ENCODE peak calls at places on chromosomes 4 and X, in six cellular contexts. One of them, this sample, is unnamed.

GRCh38 chr4:37434469-37434868 is 189.9 kb downstream of the NWD2 start:
- DNase-seq in fibroblast of lung: peak; percentile 8
- DNase-seq in mammary epithelial cell: no peak
- DNase-seq in PC-3: peak; percentile 53
- DNase-seq in HCT116: peak; percentile 16
- DNase-seq in astrocyte: no peak
- DNase-seq in this sample: no peak

GRCh38 chr4:51867689-51868448 is 24.9 kb downstream of the DCUN1D4 start:
- DNase-seq in fibroblast of lung: no peak
- DNase-seq in mammary epithelial cell: no peak
- DNase-seq in PC-3: no peak
- DNase-seq in HCT116: no peak
- DNase-seq in astrocyte: no peak
- DNase-seq in this sample: no peak

GRCh38 chr4:152850377-152850776 is 70.6 kb downstream of the ARFIP1 start:
- DNase-seq in fibroblast of lung: peak; percentile 23
- DNase-seq in mammary epithelial cell: peak; percentile 83
- DNase-seq in PC-3: peak; percentile 41
- DNase-seq in HCT116: no peak
- DNase-seq in astrocyte: peak; percentile 49
- DNase-seq in this sample: peak; percentile 41

GRCh38 chrX:22135171-22135711 is 103.1 kb downstream of the PHEX start:
- DNase-seq in fibroblast of lung: peak; percentile 89
- DNase-seq in mammary epithelial cell: peak; percentile 73
- DNase-seq in PC-3: peak; percentile 55
- DNase-seq in HCT116: no peak
- DNase-seq in astrocyte: peak; percentile 42
- DNase-seq in this sample: no peak

GRCh38 chrX:134374294-134374693 is 85.7 kb upstream of the HPRT1 start:
- DNase-seq in fibroblast of lung: no peak
- DNase-seq in mammary epithelial cell: peak; percentile 11
- DNase-seq in PC-3: peak; percentile 36
- DNase-seq in HCT116: no peak
- DNase-seq in astrocyte: peak; percentile 10
- DNase-seq in this sample: no peak

GRCh38 chr4:184064877-184065276 is 152.8 kb downstream of the ENPP6 start:
- DNase-seq in fibroblast of lung: no peak
- DNase-seq in mammary epithelial cell: no peak
- DNase-seq in PC-3: no peak
- DNase-seq in HCT116: no peak
- DNase-seq in astrocyte: no peak
- DNase-seq in this sample: no peak

GRCh38 chr4:41120297-41121217 is 93.8 kb downstream of the APBB2 start:
- DNase-seq in fibroblast of lung: peak; percentile 95
- DNase-seq in mammary epithelial cell: peak; percentile 45
- DNase-seq in PC-3: no peak
- DNase-seq in HCT116: no peak
- DNase-seq in astrocyte: peak; percentile 48
- DNase-seq in this sample: no peak

GRCh38 chr4:102114118-102114630 is 231.1 kb downstream of the SLC39A8 start:
- DNase-seq in fibroblast of lung: no peak
- DNase-seq in mammary epithelial cell: no peak
- DNase-seq in PC-3: no peak
- DNase-seq in HCT116: no peak
- DNase-seq in astrocyte: peak; percentile 3
- DNase-seq in this sample: no peak

GRCh38 chr4:145333786-145334185 is 147.9 kb upstream of the SMAD1 start:
- DNase-seq in fibroblast of lung: no peak
- DNase-seq in mammary epithelial cell: no peak
- DNase-seq in PC-3: no peak
- DNase-seq in HCT116: no peak
- DNase-seq in astrocyte: no peak
- DNase-seq in this sample: no peak

GRCh38 chrX:124346064-124346876 is at the start of gene SH2D1A:
- DNase-seq in fibroblast of lung: no peak
- DNase-seq in mammary epithelial cell: no peak
- DNase-seq in PC-3: no peak
- DNase-seq in HCT116: no peak
- DNase-seq in astrocyte: no peak
- DNase-seq in this sample: peak; percentile 61

GRCh38 chr4:105758958-105759357 is 50.4 kb downstream of the GSTCD start:
- DNase-seq in fibroblast of lung: no peak
- DNase-seq in mammary epithelial cell: no peak
- DNase-seq in PC-3: no peak
- DNase-seq in HCT116: no peak
- DNase-seq in astrocyte: no peak
- DNase-seq in this sample: no peak

GRCh38 chrX:50988649-50989048 is 78.1 kb downstream of the BMP15 start:
- DNase-seq in fibroblast of lung: peak; percentile 21
- DNase-seq in mammary epithelial cell: peak; percentile 28
- DNase-seq in PC-3: peak; percentile 34
- DNase-seq in HCT116: no peak
- DNase-seq in astrocyte: peak; percentile 12
- DNase-seq in this sample: peak; percentile 15

GRCh38 chrX:138858438-138858837 is 146.9 kb upstream of the FGF13 start:
- DNase-seq in fibroblast of lung: peak; percentile 71
- DNase-seq in mammary epithelial cell: peak; percentile 83
- DNase-seq in PC-3: peak; percentile 76
- DNase-seq in HCT116: no peak
- DNase-seq in astrocyte: peak; percentile 91
- DNase-seq in this sample: no peak

GRCh38 chr4:159267023-159267939 is 164.4 kb downstream of the RAPGEF2 start:
- DNase-seq in fibroblast of lung: peak; percentile 49
- DNase-seq in mammary epithelial cell: no peak
- DNase-seq in PC-3: no peak
- DNase-seq in HCT116: no peak
- DNase-seq in astrocyte: peak; percentile 35
- DNase-seq in this sample: no peak

GRCh38 chr4:139011220-139011950 is 4.2 kb upstream of the NOCT start:
- DNase-seq in fibroblast of lung: no peak
- DNase-seq in mammary epithelial cell: no peak
- DNase-seq in PC-3: no peak
- DNase-seq in HCT116: no peak
- DNase-seq in astrocyte: no peak
- DNase-seq in this sample: no peak

GRCh38 chr4:139988863-139989765 is 164.9 kb downstream of the MAML3 start:
- DNase-seq in fibroblast of lung: peak; percentile 91
- DNase-seq in mammary epithelial cell: peak; percentile 97
- DNase-seq in PC-3: peak; percentile 94
- DNase-seq in HCT116: peak; percentile 82
- DNase-seq in astrocyte: peak; percentile 98
- DNase-seq in this sample: no peak

GRCh38 chrX:147899715-147900114 is 12.0 kb upstream of the FMR1 start:
- DNase-seq in fibroblast of lung: no peak
- DNase-seq in mammary epithelial cell: no peak
- DNase-seq in PC-3: no peak
- DNase-seq in HCT116: no peak
- DNase-seq in astrocyte: no peak
- DNase-seq in this sample: no peak
- H3K79me2 ChIP-seq in fibroblast of lung: no peaks in the 10 kb centered on the region
- H3K79me2 ChIP-seq in mammary epithelial cell: no peaks in the 10 kb centered on the region
- H3K79me2 ChIP-seq in PC-3: no peaks in the 10 kb centered on the region
- H3K79me2 ChIP-seq in HCT116: no peaks in the 10 kb centered on the region
- H3K79me2 ChIP-seq in astrocyte: no peaks in the 10 kb centered on the region
- H3K79me2 ChIP-seq in this sample: no peaks in the 10 kb centered on the region

DNA sequence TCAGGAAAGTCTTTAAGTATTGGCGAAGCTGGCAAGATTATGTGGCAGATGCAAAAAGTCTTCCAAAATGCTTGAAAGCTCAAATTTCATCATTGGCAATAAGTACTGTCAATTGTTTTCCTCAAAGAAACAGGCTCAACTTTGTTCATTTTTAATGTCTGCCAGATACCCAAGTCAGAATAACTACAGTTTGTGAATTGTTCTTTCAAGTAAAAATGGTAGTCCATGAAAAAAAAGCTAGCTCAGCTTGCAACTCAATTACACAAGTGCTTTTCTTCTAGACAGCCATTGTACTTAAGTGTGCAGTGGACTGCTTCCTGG is 70.5 kb downstream of the AFF1 start:
- DNase-seq in fibroblast of lung: peak; percentile 36
- DNase-seq in mammary epithelial cell: no peak
- DNase-seq in PC-3: no peak
- DNase-seq in HCT116: no peak
- DNase-seq in astrocyte: no peak
- DNase-seq in this sample: no peak
- H3K79me2 ChIP-seq in fibroblast of lung: peaks cover 28% of the 10 kb centered on the region
- H3K79me2 ChIP-seq in mammary epithelial cell: peaks cover 53% of the 10 kb centered on the region
- H3K79me2 ChIP-seq in PC-3: peaks cover 29% of the 10 kb centered on the region
- H3K79me2 ChIP-seq in HCT116: peaks cover 31% of the 10 kb centered on the region
- H3K79me2 ChIP-seq in astrocyte: peaks cover 26% of the 10 kb centered on the region
- H3K79me2 ChIP-seq in this sample: peaks cover 89% of the 10 kb centered on the region

GRCh38 chrX:1502853-1503252 is 34.1 kb downstream of the P2RY8 start:
- DNase-seq in fibroblast of lung: no peak
- DNase-seq in mammary epithelial cell: no peak
- DNase-seq in PC-3: no peak
- DNase-seq in HCT116: no peak
- DNase-seq in astrocyte: no peak
- DNase-seq in this sample: no peak

GRCh38 chrX:1506916-1507315 is 30.1 kb downstream of the P2RY8 start:
- DNase-seq in fibroblast of lung: no peak
- DNase-seq in mammary epithelial cell: no peak
- DNase-seq in PC-3: no peak
- DNase-seq in HCT116: no peak
- DNase-seq in astrocyte: no peak
- DNase-seq in this sample: peak; percentile 2

GRCh38 chrX:1511150-1511549 is 25.8 kb downstream of the P2RY8 start:
- DNase-seq in fibroblast of lung: no peak
- DNase-seq in mammary epithelial cell: no peak
- DNase-seq in PC-3: no peak
- DNase-seq in HCT116: no peak
- DNase-seq in astrocyte: no peak
- DNase-seq in this sample: no peak

GRCh38 chrX:1511829-1512228 is 25.2 kb downstream of the P2RY8 start:
- DNase-seq in fibroblast of lung: no peak
- DNase-seq in mammary epithelial cell: no peak
- DNase-seq in PC-3: no peak
- DNase-seq in HCT116: no peak
- DNase-seq in astrocyte: no peak
- DNase-seq in this sample: peak; percentile 2

DNA sequence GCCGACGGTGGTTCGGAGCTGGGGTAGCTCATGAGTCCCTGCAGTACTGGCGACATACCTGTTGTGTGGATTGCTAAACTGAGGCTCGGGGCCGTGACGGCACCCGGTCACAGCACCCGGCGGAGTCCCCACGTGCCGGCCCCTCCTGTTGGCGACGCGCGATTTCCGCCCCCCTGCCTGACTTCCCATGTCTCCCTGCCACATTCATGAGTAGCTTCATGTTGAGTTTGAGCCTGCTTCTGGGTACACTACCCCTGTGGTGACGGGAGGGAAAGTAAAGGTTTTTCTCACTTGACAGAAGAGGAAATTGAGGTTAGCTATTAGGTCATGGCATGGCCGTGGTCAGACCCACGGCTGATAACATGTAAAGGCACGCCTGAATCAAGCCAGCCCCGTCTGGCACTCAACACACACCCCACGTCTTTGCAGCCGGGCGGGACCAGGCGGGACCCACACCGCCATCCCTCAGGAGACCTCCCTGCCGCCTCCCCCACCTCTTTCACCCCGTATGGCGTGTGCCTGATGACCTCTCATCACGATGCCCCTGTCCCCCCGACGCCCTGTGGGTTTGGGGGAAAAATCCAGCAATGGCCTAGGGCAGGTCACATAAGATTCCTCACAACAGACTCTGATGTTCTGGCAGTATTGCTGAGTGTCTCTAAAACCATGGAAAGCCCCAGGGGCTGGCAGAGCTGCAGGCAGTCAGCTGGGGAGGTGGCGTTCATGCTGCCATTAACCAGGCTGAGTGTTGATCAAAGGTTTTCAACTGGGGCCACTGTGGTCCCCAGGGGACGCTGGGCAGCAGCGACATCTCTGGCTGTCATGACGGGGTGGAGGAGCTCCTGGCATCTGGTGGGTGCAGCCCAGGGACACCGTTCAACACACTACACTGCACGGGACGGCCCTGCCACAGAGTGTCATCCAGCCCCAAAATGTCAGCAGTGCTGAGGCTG is 29.2 kb downstream of the P2RY8 start:
- DNase-seq in fibroblast of lung: no peak
- DNase-seq in mammary epithelial cell: peak; percentile 15
- DNase-seq in PC-3: no peak
- DNase-seq in HCT116: no peak
- DNase-seq in astrocyte: no peak
- DNase-seq in this sample: peak; percentile 48
- H3K79me2 ChIP-seq in fibroblast of lung: no peaks in the 10 kb centered on the region
- H3K79me2 ChIP-seq in mammary epithelial cell: no peaks in the 10 kb centered on the region
- H3K79me2 ChIP-seq in PC-3: no peaks in the 10 kb centered on the region
- H3K79me2 ChIP-seq in HCT116: no peaks in the 10 kb centered on the region
- H3K79me2 ChIP-seq in astrocyte: no peaks in the 10 kb centered on the region
- H3K79me2 ChIP-seq in this sample: peaks cover 89% of the 10 kb centered on the region

GRCh38 chr4:80265571-80266266 is 745 bp upstream of the FGF5 start:
- DNase-seq in fibroblast of lung: peak; percentile 82
- DNase-seq in mammary epithelial cell: peak; percentile 80
- DNase-seq in PC-3: peak; percentile 52
- DNase-seq in HCT116: no peak
- DNase-seq in astrocyte: peak; percentile 84
- DNase-seq in this sample: no peak

GRCh38 chr4:80264352-80264647 is 2.2 kb upstream of the FGF5 start:
- DNase-seq in fibroblast of lung: no peak
- DNase-seq in mammary epithelial cell: no peak
- DNase-seq in PC-3: no peak
- DNase-seq in HCT116: no peak
- DNase-seq in astrocyte: no peak
- DNase-seq in this sample: no peak

GRCh38 chr4:80261989-80262600 is 4.4 kb upstream of the FGF5 start:
- DNase-seq in fibroblast of lung: no peak
- DNase-seq in mammary epithelial cell: no peak
- DNase-seq in PC-3: no peak
- DNase-seq in HCT116: no peak
- DNase-seq in astrocyte: no peak
- DNase-seq in this sample: no peak

GRCh38 chr4:80264825-80265224 is 1.6 kb upstream of the FGF5 start:
- DNase-seq in fibroblast of lung: no peak
- DNase-seq in mammary epithelial cell: no peak
- DNase-seq in PC-3: no peak
- DNase-seq in HCT116: no peak
- DNase-seq in astrocyte: no peak
- DNase-seq in this sample: no peak

DNA sequence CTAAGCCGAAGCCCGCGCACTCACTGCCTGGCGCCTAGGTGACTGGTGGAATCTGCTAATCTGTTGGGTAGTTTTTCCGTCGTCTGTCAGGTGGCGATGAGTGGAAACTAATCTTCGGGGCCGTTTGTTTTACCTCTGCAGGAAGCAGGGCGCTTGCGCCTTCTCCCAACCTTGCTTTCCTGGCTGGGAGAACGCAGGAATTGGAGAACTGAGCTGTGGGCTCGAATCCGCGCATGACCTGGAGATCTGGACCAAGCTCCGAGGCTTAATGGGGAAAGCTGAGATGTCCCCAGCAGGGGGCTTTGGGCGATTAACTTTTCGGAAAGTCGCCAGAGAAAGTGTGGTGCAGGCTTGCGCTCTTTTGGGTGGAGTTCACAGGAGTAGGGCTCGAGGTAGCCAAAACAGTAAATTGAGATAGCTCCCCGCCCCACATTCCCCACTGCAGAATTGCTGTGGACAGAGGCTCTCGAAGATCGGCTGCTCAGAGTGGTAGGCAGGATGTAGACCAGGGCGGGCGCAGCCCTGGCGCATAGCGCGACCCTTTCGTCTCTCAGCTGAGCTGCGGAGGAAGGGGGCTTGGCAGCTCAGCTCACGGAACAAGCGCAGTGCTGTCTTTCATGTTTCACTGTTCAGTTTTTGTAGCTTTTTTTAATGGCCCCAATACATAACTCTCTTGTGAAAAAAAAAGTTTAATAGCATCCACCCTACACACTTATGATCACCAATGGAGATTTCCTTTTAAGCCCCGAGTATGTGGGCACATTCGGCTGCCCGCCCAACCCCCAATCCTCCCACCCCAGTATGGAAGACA is 2.7 kb upstream of the FGF5 start:
- DNase-seq in fibroblast of lung: no peak
- DNase-seq in mammary epithelial cell: no peak
- DNase-seq in PC-3: no peak
- DNase-seq in HCT116: no peak
- DNase-seq in astrocyte: no peak
- DNase-seq in this sample: no peak
- H3K79me2 ChIP-seq in fibroblast of lung: peaks cover 41% of the 10 kb centered on the region
- H3K79me2 ChIP-seq in mammary epithelial cell: peaks cover 6% of the 10 kb centered on the region
- H3K79me2 ChIP-seq in PC-3: peaks cover 33% of the 10 kb centered on the region
- H3K79me2 ChIP-seq in HCT116: no peaks in the 10 kb centered on the region
- H3K79me2 ChIP-seq in astrocyte: peaks cover 38% of the 10 kb centered on the region
- H3K79me2 ChIP-seq in this sample: no peaks in the 10 kb centered on the region

This sample was measured in DND-41.